ENCODE peak calls at places on chromosomes 11 and 22, in six cellular contexts. E, C, A, D, L and W are unnamed samples.

GRCh38 chr11:37504066-37504611 is 906.1 kb upstream of the RAG2 start:
- DNase-seq in E (no peak), C (no peak), A (no peak), D (no peak), L (no peak), W (peak)

GRCh38 chr11:130865091-130865771 is 51.0 kb downstream of the SNX19 start:
- DNase-seq in E (no peak), C (no peak), A (no peak), D (no peak), L (no peak), W (no peak)

GRCh38 chr22:17717708-17718107 is 56.6 kb downstream of the BID start:
- DNase-seq in E (no peak), C (no peak), A (no peak), D (no peak), L (no peak), W (no peak)

GRCh38 chr22:37930270-37930951 is 23.0 kb downstream of the C22orf23 start:
- DNase-seq in E (no peak), C (peak), A (peak), D (peak), L (no peak), W (no peak)

GRCh38 chr11:27216268-27217149 is 146.5 kb downstream of the CCDC34 start:
- DNase-seq in E (no peak), C (no peak), A (no peak), D (peak), L (no peak), W (no peak)

GRCh38 chr11:133491680-133492383 is 40.5 kb downstream of the OPCML start:
- DNase-seq in E (no peak), C (no peak), A (no peak), D (no peak), L (no peak), W (no peak)

GRCh38 chr11:8867856-8868705 is 42.9 kb upstream of the AKIP1 start:
- DNase-seq in E (no peak), C (no peak), A (no peak), D (no peak), L (no peak), W (no peak)

GRCh38 chr11:79087238-79087956 is 353.4 kb downstream of the TENM4 start:
- DNase-seq in E (no peak), C (no peak), A (no peak), D (no peak), L (no peak), W (peak)

GRCh38 chr11:64340671-64341335 is 799 bp downstream of the CCDC88B start:
- DNase-seq in E (no peak), C (peak), A (peak), D (peak), L (peak), W (peak)

GRCh38 chr22:50209893-50210292 is 9.1 kb downstream of the SELENOO start:
- DNase-seq in E (no peak), C (peak), A (peak), D (peak), L (peak), W (no peak)

GRCh38 chr11:116808262-116809175 is 14.6 kb downstream of the APOA4 start:
- DNase-seq in E (no peak), C (no peak), A (no peak), D (no peak), L (no peak), W (no peak)

GRCh38 chr11:72617080-72617744 is 57.0 kb downstream of the PDE2A start:
- DNase-seq in E (no peak), C (no peak), A (no peak), D (no peak), L (no peak), W (no peak)

GRCh38 chr11:74948546-74948897 is 369 bp downstream of the XRRA1 start:
- DNase-seq in E (no peak), C (no peak), A (peak), D (no peak), L (no peak), W (no peak)

GRCh38 chr11:39684155-39684554 is 1775.3 kb downstream of the LRRC4C start:
- DNase-seq in E (no peak), C (no peak), A (no peak), D (no peak), L (no peak), W (no peak)

GRCh38 chr11:48019597-48019996 is 39.2 kb downstream of the PTPRJ start:
- DNase-seq in E (no peak), C (no peak), A (no peak), D (no peak), L (no peak), W (no peak)

GRCh38 chr11:45429719-45430118 is 143.6 kb upstream of the SYT13 start:
- DNase-seq in E (no peak), C (no peak), A (no peak), D (no peak), L (no peak), W (no peak)

GRCh38 chr11:2853997-2854560 is 31.5 kb downstream of the CDKN1C start:
- DNase-seq in E (no peak), C (no peak), A (no peak), D (no peak), L (no peak), W (no peak)

GRCh38 chr11:128205796-128206195 is 381.6 kb downstream of the ETS1 start:
- DNase-seq in E (no peak), C (no peak), A (no peak), D (no peak), L (no peak), W (no peak)

GRCh38 chr11:130829801-130830562 is 86.3 kb downstream of the SNX19 start:
- DNase-seq in E (no peak), C (no peak), A (no peak), D (peak), L (no peak), W (no peak)

GRCh38 chr11:10655931-10656576 is 37.5 kb downstream of the IRAG1 start:
- DNase-seq in E (no peak), C (no peak), A (no peak), D (no peak), L (no peak), W (no peak)

GRCh38 chr22:33597274-33597985 is 322.8 kb downstream of the LARGE1 start:
- DNase-seq in E (no peak), C (no peak), A (no peak), D (no peak), L (no peak), W (no peak)

GRCh38 chr22:42416671-42417230 is 15.5 kb downstream of the NFAM1 start:
- DNase-seq in E (no peak), C (no peak), A (no peak), D (no peak), L (no peak), W (no peak)

GRCh38 chr11:33773399-33774355 is 643 bp downstream of the FBXO3 start:
- DNase-seq in E (no peak), C (peak), A (no peak), D (no peak), L (peak), W (no peak)

GRCh38 chr11:33716236-33716635 is 15.6 kb upstream of the C11orf91 start:
- DNase-seq in E (no peak), C (peak), A (peak), D (peak), L (peak), W (no peak)

GRCh38 chr11:88383446-88383845 is 45.9 kb upstream of the CTSC start:
- DNase-seq in E (no peak), C (no peak), A (no peak), D (no peak), L (no peak), W (no peak)